ENCODE peak calls at places on chromosomes 13 and 19, in six cellular contexts. One of them, this sample, is unnamed. For H3K27me3, the result is how much of the 10 kb centered on the place peaks cover.

GRCh38 chr19:33621811-33622504 is at the start of gene CHST8:
- DNase-seq in effector memory CD4-positive, alpha-beta T cell: no peak
- DNase-seq in thyroid gland: peak
- DNase-seq in dorsolateral prefrontal cortex: peak
- DNase-seq in thoracic aorta: no peak
- DNase-seq in kidney epithelial cell: no peak
- DNase-seq in this sample: no peak

GRCh38 chr19:11089254-11090013 is at the start of gene LDLR:
- DNase-seq in thoracic aorta: peak
- DNase-seq in dorsolateral prefrontal cortex: peak
- DNase-seq in thyroid gland: peak
- DNase-seq in effector memory CD4-positive, alpha-beta T cell: peak
- DNase-seq in kidney epithelial cell: peak
- DNase-seq in this sample: peak

GRCh38 chr13:78137404-78138142 is 218.9 kb upstream of the EDNRB start:
- DNase-seq in effector memory CD4-positive, alpha-beta T cell: no peak
- DNase-seq in thoracic aorta: no peak
- DNase-seq in thyroid gland: peak
- DNase-seq in dorsolateral prefrontal cortex: no peak
- DNase-seq in kidney epithelial cell: peak
- DNase-seq in this sample: no peak

GRCh38 chr19:39704181-39705044 is at the start of gene LGALS14:
- DNase-seq in thoracic aorta: no peak
- DNase-seq in thyroid gland: no peak
- DNase-seq in dorsolateral prefrontal cortex: no peak
- DNase-seq in kidney epithelial cell: no peak
- DNase-seq in effector memory CD4-positive, alpha-beta T cell: no peak
- DNase-seq in this sample: no peak

GRCh38 chr19:46404039-46404883 is 9.1 kb downstream of the CCDC8 start:
- DNase-seq in thoracic aorta: no peak
- DNase-seq in effector memory CD4-positive, alpha-beta T cell: no peak
- DNase-seq in dorsolateral prefrontal cortex: peak
- DNase-seq in thyroid gland: peak
- DNase-seq in kidney epithelial cell: no peak
- DNase-seq in this sample: peak

GRCh38 chr19:47190167-47190727 is 40.8 kb downstream of the BBC3 start:
- DNase-seq in kidney epithelial cell: peak
- DNase-seq in thoracic aorta: peak
- DNase-seq in dorsolateral prefrontal cortex: peak
- DNase-seq in thyroid gland: peak
- DNase-seq in effector memory CD4-positive, alpha-beta T cell: peak
- DNase-seq in this sample: peak

GRCh38 chr19:45632468-45633196 is 6.6 kb downstream of the EML2 start:
- DNase-seq in dorsolateral prefrontal cortex: peak
- DNase-seq in thyroid gland: peak
- DNase-seq in thoracic aorta: peak
- DNase-seq in kidney epithelial cell: peak
- DNase-seq in effector memory CD4-positive, alpha-beta T cell: no peak
- DNase-seq in this sample: peak

GRCh38 chr13:109668433-109669233 is 117.8 kb downstream of the IRS2 start:
- DNase-seq in dorsolateral prefrontal cortex: no peak
- DNase-seq in kidney epithelial cell: no peak
- DNase-seq in thyroid gland: no peak
- DNase-seq in effector memory CD4-positive, alpha-beta T cell: no peak
- DNase-seq in thoracic aorta: no peak
- DNase-seq in this sample: no peak

GRCh38 chr19:2061936-2062729 is 11.1 kb upstream of the MKNK2 start:
- DNase-seq in kidney epithelial cell: no peak
- DNase-seq in dorsolateral prefrontal cortex: no peak
- DNase-seq in thyroid gland: no peak
- DNase-seq in effector memory CD4-positive, alpha-beta T cell: no peak
- DNase-seq in thoracic aorta: no peak
- DNase-seq in this sample: peak

GRCh38 chr13:69660155-69660554 is 447.5 kb upstream of the ATXN8OS start:
- DNase-seq in dorsolateral prefrontal cortex: no peak
- DNase-seq in thyroid gland: no peak
- DNase-seq in thoracic aorta: no peak
- DNase-seq in kidney epithelial cell: no peak
- DNase-seq in effector memory CD4-positive, alpha-beta T cell: no peak
- DNase-seq in this sample: no peak

GRCh38 chr13:31468114-31468902 is 268.5 kb downstream of the B3GLCT start:
- DNase-seq in kidney epithelial cell: no peak
- DNase-seq in thoracic aorta: no peak
- DNase-seq in effector memory CD4-positive, alpha-beta T cell: no peak
- DNase-seq in dorsolateral prefrontal cortex: no peak
- DNase-seq in thyroid gland: no peak
- DNase-seq in this sample: no peak

GRCh38 chr13:28505543-28506135 is 10.7 kb upstream of the FLT1 start:
- DNase-seq in dorsolateral prefrontal cortex: no peak
- DNase-seq in thoracic aorta: no peak
- DNase-seq in thyroid gland: no peak
- DNase-seq in effector memory CD4-positive, alpha-beta T cell: no peak
- DNase-seq in kidney epithelial cell: no peak
- DNase-seq in this sample: no peak

GRCh38 chr13:30846311-30846710 is 59.8 kb upstream of the MEDAG start:
- DNase-seq in effector memory CD4-positive, alpha-beta T cell: no peak
- DNase-seq in kidney epithelial cell: no peak
- DNase-seq in dorsolateral prefrontal cortex: no peak
- DNase-seq in thyroid gland: no peak
- DNase-seq in thoracic aorta: no peak
- DNase-seq in this sample: no peak

GRCh38 chr13:112066624-112067004 is 335 bp upstream of the SOX1 start:
- DNase-seq in thyroid gland: no peak
- DNase-seq in dorsolateral prefrontal cortex: peak
- DNase-seq in kidney epithelial cell: no peak
- DNase-seq in thoracic aorta: no peak
- DNase-seq in effector memory CD4-positive, alpha-beta T cell: peak
- DNase-seq in this sample: no peak

GRCh38 chr19:1787116-1787515 is 25.0 kb downstream of the ATP8B3 start:
- DNase-seq in thoracic aorta: no peak
- DNase-seq in thyroid gland: no peak
- DNase-seq in effector memory CD4-positive, alpha-beta T cell: no peak
- DNase-seq in kidney epithelial cell: no peak
- DNase-seq in dorsolateral prefrontal cortex: no peak
- DNase-seq in this sample: no peak

GRCh38 chr13:63086286-63086685 is 1670.6 kb upstream of the PCDH20 start:
- DNase-seq in effector memory CD4-positive, alpha-beta T cell: no peak
- DNase-seq in dorsolateral prefrontal cortex: no peak
- DNase-seq in thyroid gland: no peak
- DNase-seq in thoracic aorta: no peak
- DNase-seq in kidney epithelial cell: no peak
- DNase-seq in this sample: no peak

GRCh38 chr13:78239681-78240080 is 321.1 kb upstream of the EDNRB start:
- DNase-seq in thoracic aorta: no peak
- DNase-seq in thyroid gland: no peak
- DNase-seq in effector memory CD4-positive, alpha-beta T cell: no peak
- DNase-seq in kidney epithelial cell: no peak
- DNase-seq in dorsolateral prefrontal cortex: no peak
- DNase-seq in this sample: no peak

GRCh38 chr19:19067276-19068072 is 3.7 kb downstream of the SLC25A42 start:
- DNase-seq in thyroid gland: peak
- DNase-seq in dorsolateral prefrontal cortex: peak
- DNase-seq in kidney epithelial cell: no peak
- DNase-seq in effector memory CD4-positive, alpha-beta T cell: no peak
- DNase-seq in thoracic aorta: no peak
- DNase-seq in this sample: no peak

GRCh38 chr13:105527127-105527526 is 1008.3 kb downstream of the EFNB2 start:
- DNase-seq in dorsolateral prefrontal cortex: no peak
- DNase-seq in kidney epithelial cell: no peak
- DNase-seq in thoracic aorta: no peak
- DNase-seq in thyroid gland: no peak
- DNase-seq in effector memory CD4-positive, alpha-beta T cell: no peak
- DNase-seq in this sample: no peak

GRCh38 chr19:55676889-55677505 is 2.0 kb downstream of the EPN1 start:
- DNase-seq in dorsolateral prefrontal cortex: no peak
- DNase-seq in kidney epithelial cell: no peak
- DNase-seq in thoracic aorta: no peak
- DNase-seq in thyroid gland: no peak
- DNase-seq in effector memory CD4-positive, alpha-beta T cell: no peak
- DNase-seq in this sample: no peak

GRCh38 chr13:100738176-100738855 is 63.7 kb upstream of the TMTC4 start:
- DNase-seq in thyroid gland: no peak
- DNase-seq in kidney epithelial cell: no peak
- DNase-seq in thoracic aorta: no peak
- DNase-seq in effector memory CD4-positive, alpha-beta T cell: no peak
- DNase-seq in dorsolateral prefrontal cortex: no peak
- DNase-seq in this sample: no peak

GRCh38 chr13:29576581-29576980 is 18.9 kb downstream of the SLC7A1 start:
- DNase-seq in thyroid gland: no peak
- DNase-seq in kidney epithelial cell: no peak
- DNase-seq in dorsolateral prefrontal cortex: no peak
- DNase-seq in effector memory CD4-positive, alpha-beta T cell: no peak
- DNase-seq in thoracic aorta: no peak
- DNase-seq in this sample: no peak

GRCh38 chr19:38686530-38686888 is 39.1 kb downstream of the ACTN4 start:
- DNase-seq in thoracic aorta: no peak
- DNase-seq in kidney epithelial cell: no peak
- DNase-seq in thyroid gland: no peak
- DNase-seq in dorsolateral prefrontal cortex: no peak
- DNase-seq in effector memory CD4-positive, alpha-beta T cell: peak
- DNase-seq in this sample: no peak

GRCh38 chr19:10292206-10292788 is 2.5 kb downstream of the ICAM5 start:
- DNase-seq in thoracic aorta: peak
- DNase-seq in kidney epithelial cell: no peak
- DNase-seq in effector memory CD4-positive, alpha-beta T cell: no peak
- DNase-seq in thyroid gland: peak
- DNase-seq in dorsolateral prefrontal cortex: peak
- DNase-seq in this sample: peak

GRCh38 chr19:3707868-3708206 is 347 bp upstream of the TJP3 start:
- DNase-seq in thoracic aorta: no peak
- DNase-seq in thyroid gland: no peak
- DNase-seq in kidney epithelial cell: no peak
- DNase-seq in effector memory CD4-positive, alpha-beta T cell: no peak
- DNase-seq in dorsolateral prefrontal cortex: no peak
- DNase-seq in this sample: no peak
- H3K27me3 ChIP-seq in thoracic aorta: under half
- H3K27me3 ChIP-seq in thyroid gland: under half
- H3K27me3 ChIP-seq in kidney epithelial cell: under half
- H3K27me3 ChIP-seq in effector memory CD4-positive, alpha-beta T cell: under half
- H3K27me3 ChIP-seq in dorsolateral prefrontal cortex: under half
- H3K27me3 ChIP-seq in this sample: under half

GRCh38 chr13:103287659-103288058 is 221.4 kb upstream of the SLC10A2 start:
- DNase-seq in thoracic aorta: no peak
- DNase-seq in dorsolateral prefrontal cortex: no peak
- DNase-seq in thyroid gland: no peak
- DNase-seq in kidney epithelial cell: peak
- DNase-seq in effector memory CD4-positive, alpha-beta T cell: no peak
- DNase-seq in this sample: no peak

GRCh38 chr13:103288114-103288513 is 221.9 kb upstream of the SLC10A2 start:
- DNase-seq in dorsolateral prefrontal cortex: no peak
- DNase-seq in thyroid gland: no peak
- DNase-seq in kidney epithelial cell: no peak
- DNase-seq in effector memory CD4-positive, alpha-beta T cell: no peak
- DNase-seq in thoracic aorta: no peak
- DNase-seq in this sample: no peak

GRCh38 chr13:103291226-103291625 is 225.0 kb upstream of the SLC10A2 start:
- DNase-seq in effector memory CD4-positive, alpha-beta T cell: no peak
- DNase-seq in kidney epithelial cell: no peak
- DNase-seq in thyroid gland: no peak
- DNase-seq in dorsolateral prefrontal cortex: no peak
- DNase-seq in thoracic aorta: no peak
- DNase-seq in this sample: no peak

GRCh38 chr13:103289661-103290060 is 223.4 kb upstream of the SLC10A2 start:
- DNase-seq in thoracic aorta: no peak
- DNase-seq in kidney epithelial cell: no peak
- DNase-seq in effector memory CD4-positive, alpha-beta T cell: no peak
- DNase-seq in dorsolateral prefrontal cortex: no peak
- DNase-seq in thyroid gland: no peak
- DNase-seq in this sample: no peak

DNA sequence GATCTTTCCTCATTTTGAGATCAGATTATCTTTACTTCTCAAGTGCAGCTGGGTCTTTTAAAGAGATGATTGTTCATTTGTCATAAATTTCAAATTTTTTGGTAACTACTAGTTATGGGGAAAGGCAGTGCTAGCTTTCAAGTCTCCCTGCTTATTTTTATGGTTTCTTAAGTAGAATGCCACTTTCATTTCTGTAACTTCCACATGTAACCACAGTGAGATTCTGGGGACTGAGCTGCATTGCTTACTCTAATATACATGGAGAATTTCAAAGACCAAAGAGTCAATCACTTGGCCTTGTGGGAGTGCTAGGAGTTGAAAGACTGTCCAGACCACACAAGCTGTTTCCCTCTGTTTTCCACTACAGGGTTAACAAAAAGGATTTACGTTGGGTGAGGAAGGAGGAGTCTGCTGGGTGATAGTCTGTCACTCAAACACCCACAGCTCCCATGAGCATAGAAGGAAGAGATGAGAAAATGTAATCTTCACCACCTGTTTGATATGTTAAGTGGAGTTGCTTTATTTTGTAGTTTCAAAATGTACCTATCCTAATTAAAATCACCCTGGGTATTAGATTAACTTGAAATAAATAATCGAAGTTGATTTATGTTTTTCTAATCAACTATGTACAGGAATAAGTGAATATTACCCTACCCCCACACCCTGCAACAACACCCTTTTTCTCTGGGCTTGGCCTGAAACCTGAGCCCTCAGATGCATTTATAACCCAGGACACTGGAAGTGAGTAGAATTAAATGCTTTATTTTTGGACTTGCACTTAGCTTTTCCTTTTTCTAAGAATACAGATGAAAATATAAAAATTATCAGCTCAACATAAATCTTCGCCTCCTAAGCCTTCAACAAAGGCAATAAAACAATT is 225.7 kb upstream of the SLC10A2 start:
- DNase-seq in kidney epithelial cell: no peak
- DNase-seq in dorsolateral prefrontal cortex: no peak
- DNase-seq in thoracic aorta: no peak
- DNase-seq in thyroid gland: no peak
- DNase-seq in effector memory CD4-positive, alpha-beta T cell: no peak
- DNase-seq in this sample: no peak
- H3K27me3 ChIP-seq in kidney epithelial cell: under half
- H3K27me3 ChIP-seq in dorsolateral prefrontal cortex: under half
- H3K27me3 ChIP-seq in thoracic aorta: under half
- H3K27me3 ChIP-seq in thyroid gland: under half
- H3K27me3 ChIP-seq in effector memory CD4-positive, alpha-beta T cell: under half
- H3K27me3 ChIP-seq in this sample: under half

GRCh38 chr19:28396259-28396940 is 816.6 kb downstream of the UQCRFS1 start:
- DNase-seq in kidney epithelial cell: no peak
- DNase-seq in thyroid gland: no peak
- DNase-seq in dorsolateral prefrontal cortex: no peak
- DNase-seq in effector memory CD4-positive, alpha-beta T cell: no peak
- DNase-seq in thoracic aorta: no peak
- DNase-seq in this sample: no peak
- H3K27me3 ChIP-seq in kidney epithelial cell: under half
- H3K27me3 ChIP-seq in thyroid gland: under half
- H3K27me3 ChIP-seq in dorsolateral prefrontal cortex: under half
- H3K27me3 ChIP-seq in effector memory CD4-positive, alpha-beta T cell: under half
- H3K27me3 ChIP-seq in thoracic aorta: under half
- H3K27me3 ChIP-seq in this sample: under half

DNA sequence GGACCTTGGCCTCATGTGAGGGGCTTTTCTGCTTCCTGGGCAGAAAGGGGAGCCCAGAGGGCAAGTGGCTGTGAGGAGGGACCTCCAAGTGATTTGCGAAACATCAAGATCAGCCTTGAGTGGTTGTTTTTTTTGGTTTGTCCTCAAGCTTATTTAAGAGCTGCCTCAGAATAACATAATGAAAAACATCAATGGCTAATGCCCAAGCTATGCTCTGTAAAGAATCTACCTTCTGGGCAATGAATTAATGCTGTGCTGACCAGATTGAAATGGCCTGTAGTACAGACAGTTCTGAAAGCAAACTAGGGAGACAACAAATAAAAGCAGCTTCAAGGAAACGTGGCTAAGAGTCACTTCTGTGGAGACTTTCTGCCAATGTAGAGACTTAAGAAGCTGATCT is 8.3 kb downstream of the TMEM255B start:
- DNase-seq in thyroid gland: no peak
- DNase-seq in dorsolateral prefrontal cortex: no peak
- DNase-seq in kidney epithelial cell: no peak
- DNase-seq in thoracic aorta: no peak
- DNase-seq in effector memory CD4-positive, alpha-beta T cell: no peak
- DNase-seq in this sample: no peak
- H3K27me3 ChIP-seq in thyroid gland: under half
- H3K27me3 ChIP-seq in dorsolateral prefrontal cortex: under half
- H3K27me3 ChIP-seq in kidney epithelial cell: under half
- H3K27me3 ChIP-seq in thoracic aorta: under half
- H3K27me3 ChIP-seq in effector memory CD4-positive, alpha-beta T cell: under half
- H3K27me3 ChIP-seq in this sample: under half